ENCODE peak calls at places on chromosome 6, in seven cellular contexts. B is hepatocyte, C is GM23248, P is bronchial epithelial cell, H is spleen, N is adipocyte, K is NT2/D1. J is an unnamed sample.

GRCh38 chr6:127051571-127052260 is 66.8 kb upstream of the RSPO3 start:
- DNase-seq in B (no peak), C (peak; percentile 61), P (no peak), H (no peak), N (peak; percentile 57), K (no peak), J (no peak)

GRCh38 chr6:27592481-27593199 is 119.7 kb upstream of the ZNF184 start:
- DNase-seq in B (peak; percentile 68), C (peak; percentile 75), P (peak; percentile 87), H (no peak), N (peak; percentile 64), K (no peak), J (peak; percentile 44)

GRCh38 chr6:28673800-28674671 is 148.4 kb downstream of the GPX5 start:
- DNase-seq in B (peak; percentile 82), C (peak; percentile 71), P (peak; percentile 74), H (no peak), N (peak; percentile 77), K (peak; percentile 35), J (peak; percentile 70)

GRCh38 chr6:56491606-56492328 is 150.9 kb downstream of the DST start:
- DNase-seq in B (no peak), C (peak; percentile 53), P (no peak), H (no peak), N (no peak), K (no peak), J (peak; percentile 88)

GRCh38 chr6:56949261-56949660 is 5.6 kb upstream of the BEND6 start:
- DNase-seq in B (no peak), C (peak; percentile 62), P (no peak), H (no peak), N (peak; percentile 36), K (no peak), J (no peak)

GRCh38 chr6:87697581-87698552 is 4.2 kb downstream of the AKIRIN2 start:
- DNase-seq in B (peak; percentile 35), C (peak; percentile 76), P (no peak), H (no peak), N (peak; percentile 91), K (no peak), J (peak; percentile 85)

GRCh38 chr6:39614393-39614792 is 110.8 kb downstream of the KIF6 start:
- DNase-seq in B (no peak), C (no peak), P (no peak), H (no peak), N (no peak), K (no peak), J (no peak)

GRCh38 chr6:79874531-79875132 is 72.7 kb downstream of the ELOVL4 start:
- DNase-seq in B (no peak), C (peak; percentile 67), P (peak; percentile 77), H (no peak), N (peak; percentile 49), K (no peak), J (no peak)

GRCh38 chr6:132322398-132322797 is 78.9 kb downstream of the MOXD1 start:
- DNase-seq in B (no peak), C (peak; percentile 79), P (no peak), H (no peak), N (peak; percentile 36), K (no peak), J (no peak)

GRCh38 chr6:32271427-32271826 is 47.6 kb upstream of the NOTCH4 start:
- DNase-seq in B (no peak), C (no peak), P (no peak), H (no peak), N (no peak), K (no peak), J (no peak)

GRCh38 chr6:36546664-36546957 is 668 bp downstream of the STK38 start:
- DNase-seq in B (no peak), C (no peak), P (no peak), H (no peak), N (no peak), K (no peak), J (peak; percentile 66)

GRCh38 chr6:10297825-10298224 is 117.0 kb downstream of the TFAP2A start:
- DNase-seq in B (no peak), C (peak; percentile 47), P (peak; percentile 59), H (no peak), N (peak; percentile 69), K (no peak), J (no peak)

GRCh38 chr6:85942844-85943243 is 300.2 kb upstream of the SYNCRIP start:
- DNase-seq in B (no peak), C (no peak), P (no peak), H (no peak), N (no peak), K (no peak), J (no peak)

GRCh38 chr6:1708820-1709612 is 99.3 kb downstream of the FOXC1 start:
- DNase-seq in B (no peak), C (no peak), P (no peak), H (peak; percentile 87), N (no peak), K (no peak), J (no peak)

GRCh38 chr6:16947461-16948159 is 154.2 kb upstream of the STMND1 start:
- DNase-seq in B (peak; percentile 72), C (peak; percentile 98), P (peak; percentile 82), H (no peak), N (peak; percentile 96), K (no peak), J (peak; percentile 77)

GRCh38 chr6:134714679-134715078 is 235.2 kb downstream of the ALDH8A1 start:
- DNase-seq in B (peak; percentile 33), C (peak; percentile 12), P (peak; percentile 77), H (no peak), N (no peak), K (no peak), J (peak; percentile 26)

GRCh38 chr6:112096901-112097300 is 9.5 kb downstream of the FAM229B start:
- DNase-seq in B (no peak), C (no peak), P (no peak), H (no peak), N (no peak), K (no peak), J (no peak)

DNA sequence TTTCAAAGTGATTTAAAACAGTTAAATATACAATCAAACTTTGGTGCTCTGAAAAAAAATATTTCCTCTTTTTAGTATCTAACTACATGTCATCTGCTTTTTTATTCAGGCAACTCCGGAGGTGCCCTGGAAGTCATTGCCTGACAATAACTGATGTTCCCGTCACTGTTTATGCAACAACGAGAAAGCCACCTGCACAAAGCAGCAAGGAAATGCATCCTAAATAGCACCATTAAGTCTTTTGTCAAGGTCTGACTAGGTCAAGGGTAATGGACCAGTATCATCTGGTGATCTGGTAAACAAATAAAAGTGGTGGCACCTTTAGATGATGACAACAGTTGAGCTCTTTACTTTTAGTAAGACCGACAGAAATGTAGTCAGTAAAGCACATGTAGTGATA is 13.2 kb downstream of the FAM229B start:
- DNase-seq in B (no peak), C (no peak), P (no peak), H (no peak), N (no peak), K (peak; percentile 36), J (no peak)
- H3K36me3 ChIP-seq in B (no peaks in the 10 kb centered on the region), C (peaks cover 18% of the 10 kb centered on the region), P (no peaks in the 10 kb centered on the region), H (peaks cover 19% of the 10 kb centered on the region), N (peaks cover 16% of the 10 kb centered on the region), K (no peaks in the 10 kb centered on the region), J (no peaks in the 10 kb centered on the region)

GRCh38 chr6:83124553-83124952 is 57.1 kb downstream of the DOP1A start:
- DNase-seq in B (no peak), C (no peak), P (no peak), H (no peak), N (no peak), K (no peak), J (no peak)
- H3K36me3 ChIP-seq in B (no peaks in the 10 kb centered on the region), C (peaks cover 23% of the 10 kb centered on the region), P (peaks cover 15% of the 10 kb centered on the region), H (peaks cover 100% of the 10 kb centered on the region), N (peaks cover 89% of the 10 kb centered on the region), K (peaks cover 18% of the 10 kb centered on the region), J (peaks cover 4% of the 10 kb centered on the region)

DNA sequence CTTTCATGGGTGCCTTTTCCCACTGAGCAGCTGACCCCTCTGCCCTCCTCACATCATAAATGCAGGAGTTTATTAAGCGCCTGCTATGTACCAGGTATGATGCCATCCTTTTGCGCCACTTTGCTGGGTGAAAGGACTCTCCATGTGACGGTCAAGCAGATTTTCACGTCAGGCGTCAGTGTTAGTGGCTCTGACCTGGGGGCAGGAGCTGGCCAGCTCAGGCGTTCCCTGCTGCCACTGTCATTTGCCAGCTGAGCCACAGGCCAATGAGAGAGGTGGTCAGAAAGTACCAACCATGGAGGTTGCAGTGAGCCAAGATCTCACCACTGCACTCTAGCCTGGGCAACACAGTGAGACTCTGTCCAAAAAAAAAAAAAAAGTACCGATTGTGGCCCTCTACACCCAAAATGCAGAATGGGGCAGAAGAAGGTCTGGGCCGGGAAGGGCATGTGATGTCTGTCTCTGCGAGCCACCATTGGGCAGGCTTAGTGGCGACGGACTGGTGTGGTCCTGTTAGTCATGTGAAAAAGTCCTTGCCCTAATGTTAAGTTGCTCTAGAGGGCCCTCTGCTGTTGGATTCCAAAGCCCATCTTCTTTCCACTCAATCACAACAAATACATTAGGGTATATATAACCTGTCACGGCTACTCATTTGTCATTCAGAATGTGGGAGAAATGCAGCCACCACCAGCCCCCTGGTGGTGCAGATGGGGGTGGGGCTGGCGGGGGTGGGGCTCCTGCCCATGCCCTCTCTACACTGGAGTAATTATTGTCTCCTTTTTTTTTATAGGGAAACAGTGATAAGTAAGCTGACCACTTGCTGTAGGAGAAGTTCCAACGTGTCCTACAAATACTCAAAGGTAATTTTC is 18.4 kb upstream of the SLC22A1 start:
- DNase-seq in B (no peak), C (peak; percentile 66), P (peak; percentile 22), H (peak; percentile 58), N (peak; percentile 17), K (peak; percentile 16), J (peak; percentile 40)
- H3K36me3 ChIP-seq in B (no peaks in the 10 kb centered on the region), C (peaks cover 9% of the 10 kb centered on the region), P (peaks cover 18% of the 10 kb centered on the region), H (peaks cover 91% of the 10 kb centered on the region), N (peaks cover 62% of the 10 kb centered on the region), K (peaks cover 55% of the 10 kb centered on the region), J (no peaks in the 10 kb centered on the region)

GRCh38 chr6:43616728-43617472 is 12.2 kb downstream of the GTPBP2 start:
- DNase-seq in B (no peak), C (no peak), P (no peak), H (no peak), N (no peak), K (no peak), J (no peak)
- H3K36me3 ChIP-seq in B (no peaks in the 10 kb centered on the region), C (peaks cover 44% of the 10 kb centered on the region), P (peaks cover 15% of the 10 kb centered on the region), H (peaks cover 97% of the 10 kb centered on the region), N (peaks cover 58% of the 10 kb centered on the region), K (peaks cover 39% of the 10 kb centered on the region), J (peaks cover 5% of the 10 kb centered on the region)

J was measured in endothelial cell of umbilical vein.